ENCODE peak calls at places on chromosome 11, in nine cellular contexts. N is thyroid gland; P is A172; K is A549; O is thoracic aorta; Z is T-helper 9 cell; M is GM12864; L is activated CD4-positive, alpha-beta T cell treated with anti-CD3 and anti-CD28 coated beads, Interleukin-2, amount 50 U/mL, for 24 hours; J is stimulated activated CD4-positive, alpha-beta T cell treated with anti-CD3 and anti-CD28 coated beads, Interleukin-15, amount 100 ng/mL, for 1 hour. C is an unnamed sample.

GRCh38 chr11:65108469-65109123 is 3.1 kb upstream of the TM7SF2 start:
- DNase-seq in N (no peak), P (no peak), K (no peak), O (no peak), Z (no peak), M (no peak), L (no peak), J (no peak), C (no peak)

GRCh38 chr11:2951235-2952110 is 22.3 kb upstream of the PHLDA2 start:
- DNase-seq in N (no peak), P (peak), K (no peak), O (no peak), Z (no peak), M (no peak), L (no peak), J (no peak), C (no peak)

GRCh38 chr11:19844806-19845205 is 132.2 kb downstream of the NAV2 start:
- DNase-seq in N (no peak), P (no peak), K (no peak), O (no peak), Z (no peak), M (no peak), L (no peak), J (no peak), C (no peak)

GRCh38 chr11:66106786-66107599 is 36.9 kb downstream of the PACS1 start:
- DNase-seq in N (no peak), P (no peak), K (peak), O (no peak), Z (no peak), M (no peak), L (no peak), J (no peak), C (no peak)

GRCh38 chr11:69208190-69209037 is 52.7 kb downstream of the SMIM38 start:
- DNase-seq in N (no peak), P (no peak), K (peak), O (no peak), Z (no peak), M (no peak), L (no peak), J (no peak), C (no peak)

GRCh38 chr11:20368441-20368840 is 4.9 kb downstream of the HTATIP2 start:
- DNase-seq in N (peak), P (peak), K (no peak), O (no peak), Z (no peak), M (no peak), L (no peak), J (no peak), C (no peak)

GRCh38 chr11:120057028-120057330 is 80.9 kb downstream of the TRIM29 start:
- DNase-seq in N (no peak), P (no peak), K (no peak), O (no peak), Z (no peak), M (no peak), L (no peak), J (no peak), C (peak)

GRCh38 chr11:32081901-32082300 is 9.0 kb upstream of the RCN1 start:
- DNase-seq in N (no peak), P (no peak), K (no peak), O (no peak), Z (no peak), M (no peak), L (no peak), J (no peak), C (no peak)

GRCh38 chr11:72297828-72298227 is 53.9 kb upstream of the PHOX2A start:
- DNase-seq in N (no peak), P (no peak), K (no peak), O (no peak), Z (no peak), M (no peak), L (no peak), J (no peak), C (no peak)

GRCh38 chr11:72217856-72218745 is 1.5 kb downstream of the FOLR2 start:
- DNase-seq in N (no peak), P (no peak), K (no peak), O (no peak), Z (no peak), M (no peak), L (no peak), J (no peak), C (peak)

GRCh38 chr11:2507945-2508749 is 63.3 kb downstream of the KCNQ1 start:
- DNase-seq in N (no peak), P (no peak), K (no peak), O (no peak), Z (no peak), M (no peak), L (no peak), J (no peak), C (no peak)

GRCh38 chr11:36212507-36212906 is 76.7 kb downstream of the COMMD9 start:
- DNase-seq in N (no peak), P (no peak), K (no peak), O (no peak), Z (no peak), M (no peak), L (no peak), J (no peak), C (no peak)

GRCh38 chr11:47533690-47534135 is 19.2 kb downstream of the CELF1 start:
- DNase-seq in N (peak), P (no peak), K (no peak), O (no peak), Z (no peak), M (no peak), L (no peak), J (no peak), C (no peak)

GRCh38 chr11:12196335-12196734 is 85.9 kb downstream of the MICAL2 start:
- DNase-seq in N (no peak), P (no peak), K (no peak), O (no peak), Z (no peak), M (no peak), L (no peak), J (no peak), C (no peak)

GRCh38 chr11:60056349-60056969 is at the start of gene MS4A3:
- DNase-seq in N (no peak), P (no peak), K (no peak), O (no peak), Z (no peak), M (no peak), L (no peak), J (no peak), C (no peak)

GRCh38 chr11:1113405-1114201 is 38.9 kb downstream of the MUC2 start:
- DNase-seq in N (no peak), P (no peak), K (no peak), O (no peak), Z (no peak), M (no peak), L (no peak), J (no peak), C (no peak)

GRCh38 chr11:81470446-81470845 is 1263.2 kb downstream of the FAM181B start:
- DNase-seq in N (peak), P (no peak), K (no peak), O (no peak), Z (no peak), M (no peak), L (no peak), J (no peak), C (no peak)

GRCh38 chr11:34185926-34186841 is 80.8 kb downstream of the NAT10 start:
- DNase-seq in N (peak), P (no peak), K (no peak), O (no peak), Z (no peak), M (no peak), L (no peak), J (no peak), C (no peak)

GRCh38 chr11:114314096-114314495 is 17.9 kb downstream of the NNMT start:
- DNase-seq in N (no peak), P (no peak), K (no peak), O (no peak), Z (no peak), M (no peak), L (no peak), J (no peak), C (no peak)

GRCh38 chr11:81192516-81192915 is 1541.1 kb downstream of the FAM181B start:
- DNase-seq in N (no peak), P (no peak), K (no peak), O (no peak), Z (no peak), M (no peak), L (no peak), J (no peak), C (no peak)

GRCh38 chr11:66976048-66976467 is 954 bp downstream of the C11orf86 start:
- DNase-seq in N (no peak), P (no peak), K (peak), O (no peak), Z (no peak), M (no peak), L (no peak), J (no peak), C (no peak)

GRCh38 chr11:45982656-45983470 is 60.4 kb downstream of the LARGE2 start:
- DNase-seq in N (no peak), P (peak), K (peak), O (peak), Z (no peak), M (no peak), L (peak), J (no peak), C (no peak)

GRCh38 chr11:71246559-71246958 is 5.8 kb downstream of the SHANK2 start:
- DNase-seq in N (no peak), P (no peak), K (no peak), O (no peak), Z (no peak), M (no peak), L (no peak), J (no peak), C (no peak)

GRCh38 chr11:129023968-129024676 is 81.5 kb upstream of the TP53AIP1 start:
- DNase-seq in N (peak), P (no peak), K (no peak), O (no peak), Z (no peak), M (no peak), L (no peak), J (no peak), C (peak)

GRCh38 chr11:118180300-118180703 is 3.9 kb upstream of the SCN2B start:
- DNase-seq in N (peak), P (no peak), K (peak), O (no peak), Z (no peak), M (no peak), L (no peak), J (no peak), C (peak)

GRCh38 chr11:124294697-124295096 is 19.1 kb downstream of the OR8D1 start:
- DNase-seq in N (no peak), P (no peak), K (no peak), O (no peak), Z (no peak), M (no peak), L (no peak), J (no peak), C (no peak)

GRCh38 chr11:65448418-65449196 is 26.0 kb downstream of the NEAT1 start:
- DNase-seq in N (peak), P (peak), K (peak), O (no peak), Z (no peak), M (no peak), L (no peak), J (no peak), C (no peak)

GRCh38 chr11:31995525-31996123 is 95.2 kb upstream of the RCN1 start:
- DNase-seq in N (peak), P (peak), K (peak), O (no peak), Z (no peak), M (peak), L (no peak), J (no peak), C (no peak)